ENCODE peak calls at places on chromosomes 16 and 17, in four cellular contexts. T, P, Y and L are unnamed samples.

GRCh38 chr16:56822966-56823739 is 41.9 kb upstream of the SLC12A3 start:
- DNase-seq in T (no peak), P (no peak), Y (no peak), L (no peak)

GRCh38 chr17:21113706-21114105 is 13.1 kb upstream of the DHRS7B start:
- DNase-seq in T (no peak), P (no peak), Y (no peak), L (no peak)

GRCh38 chr16:15832241-15832640 is 24.6 kb downstream of the MYH11 start:
- DNase-seq in T (no peak), P (no peak), Y (no peak), L (no peak)

GRCh38 chr17:69093279-69093789 is 32.6 kb upstream of the ABCA9 start:
- DNase-seq in T (no peak), P (no peak), Y (no peak), L (no peak)

GRCh38 chr17:58475985-58476384 is 12.2 kb downstream of the HSF5 start:
- DNase-seq in T (no peak), P (no peak), Y (no peak), L (no peak)

GRCh38 chr16:29816694-29817441 is 916 bp downstream of the PAGR1 start:
- DNase-seq in T (no peak), P (peak), Y (peak), L (peak)

GRCh38 chr17:47698749-47699535 is 5.0 kb downstream of the TBKBP1 start:
- DNase-seq in T (peak), P (peak), Y (peak), L (peak)

GRCh38 chr17:48520631-48521045 is 10.2 kb downstream of the HOXB1 start:
- DNase-seq in T (no peak), P (peak), Y (peak), L (no peak)

GRCh38 chr16:24978370-24978914 is 36.7 kb downstream of the ARHGAP17 start:
- DNase-seq in T (no peak), P (peak), Y (no peak), L (no peak)

GRCh38 chr16:89442588-89442987 is 47.8 kb downstream of the ANKRD11 start:
- DNase-seq in T (no peak), P (no peak), Y (no peak), L (no peak)

GRCh38 chr16:89443727-89444084 is 46.7 kb downstream of the ANKRD11 start:
- DNase-seq in T (no peak), P (no peak), Y (no peak), L (no peak)

GRCh38 chr16:89442990-89443726 is 47.2 kb downstream of the ANKRD11 start:
- DNase-seq in T (no peak), P (peak), Y (no peak), L (peak)

GRCh38 chr16:89445166-89445565 is 45.2 kb downstream of the ANKRD11 start:
- DNase-seq in T (no peak), P (no peak), Y (no peak), L (no peak)

DNA sequence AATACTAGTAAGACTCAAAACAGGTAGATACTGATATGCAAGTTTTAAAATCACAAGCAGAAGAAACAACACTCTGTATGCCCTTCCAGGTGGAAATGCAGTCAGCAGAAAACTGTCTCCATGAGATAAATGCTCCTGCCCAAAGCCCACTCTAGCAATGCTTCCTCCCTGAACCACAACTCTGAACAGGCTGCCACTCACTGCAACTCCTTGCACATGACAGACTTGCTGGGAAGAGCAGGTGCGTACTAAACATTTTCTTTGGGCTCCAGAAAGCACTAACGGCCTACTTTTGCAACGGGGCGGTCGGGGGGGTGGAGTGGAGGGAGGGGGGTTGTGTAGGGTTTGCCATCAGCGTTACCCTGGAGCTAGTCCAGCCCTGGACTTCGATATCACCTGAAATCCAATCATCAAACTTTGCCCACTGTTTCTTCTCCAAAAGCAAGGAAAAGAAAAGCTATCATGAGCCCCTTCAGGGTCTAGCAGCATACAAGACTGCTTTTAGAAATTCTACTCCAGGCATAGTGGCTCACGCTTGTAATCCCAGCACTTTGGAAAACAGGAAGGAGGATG is 46.1 kb downstream of the ANKRD11 start:
- DNase-seq in T (no peak), P (no peak), Y (no peak), L (no peak)
- H3K23ac ChIP-seq in T (no peak), P (no peak), Y (no peak), L (no peak)

DNA sequence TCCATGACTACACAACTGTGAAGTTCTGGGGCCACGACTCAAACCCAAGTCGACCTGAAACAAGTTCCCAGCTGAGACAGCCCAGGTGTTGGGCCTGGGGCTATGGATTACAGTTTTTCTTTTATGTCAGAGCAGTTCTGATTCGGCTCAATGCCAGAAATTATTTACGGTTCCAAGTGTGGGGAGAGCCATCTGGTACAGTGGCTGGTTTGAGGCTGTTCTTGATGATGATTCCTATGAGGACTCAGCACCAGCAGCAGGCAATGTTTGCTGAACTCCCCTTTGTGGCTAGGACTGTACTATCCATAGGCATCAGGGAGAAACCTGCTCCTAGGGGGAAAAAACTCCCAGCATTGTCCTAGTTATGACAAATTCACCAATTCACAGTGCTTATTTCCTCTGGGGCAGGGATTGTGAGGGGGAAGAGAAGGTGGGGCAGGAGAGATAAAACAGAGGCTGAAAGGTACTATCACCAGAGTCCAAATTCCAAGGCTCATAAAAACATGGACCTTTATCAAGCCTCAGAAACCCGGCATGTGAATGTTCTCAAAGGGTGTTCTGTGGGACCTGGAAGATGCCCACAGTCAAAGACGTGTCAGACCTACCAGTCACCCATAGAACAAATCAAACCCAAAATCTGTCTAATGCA is 18.2 kb upstream of the CMTM4 start:
- DNase-seq in T (no peak), P (no peak), Y (no peak), L (no peak)
- H3K23ac ChIP-seq in T (no peak), P (no peak), Y (no peak), L (no peak)

GRCh38 chr17:77405867-77406513 is 265.2 kb downstream of the SEC14L1 start:
- DNase-seq in T (no peak), P (no peak), Y (no peak), L (no peak)
- H3K23ac ChIP-seq in T (peak), P (no peak), Y (no peak), L (no peak)

GRCh38 chr17:512311-512710 is 159.7 kb upstream of the RPH3AL start:
- DNase-seq in T (no peak), P (no peak), Y (no peak), L (no peak)
- H3K23ac ChIP-seq in T (no peak), P (no peak), Y (no peak), L (no peak)

GRCh38 chr16:17342031-17342430 is 128.7 kb downstream of the XYLT1 start:
- DNase-seq in T (no peak), P (no peak), Y (no peak), L (no peak)
- H3K23ac ChIP-seq in T (no peak), P (no peak), Y (no peak), L (no peak)